ENCODE peak calls at places on chromosomes 6 and 20, in four cellular contexts. P is cardiac muscle cell, V is lung, G is HCT116. K is an unnamed sample. For H3K4me1, the result is how much of the 10 kb centered on the place peaks cover.

GRCh38 chr6:28206527-28207243 is 18.4 kb upstream of the ZSCAN9 start:
- DNase-seq in P (no peak), G (no peak), V (no peak), K (no peak)

GRCh38 chr6:155078331-155078745 is 83.2 kb downstream of the TIAM2 start:
- DNase-seq in G (no peak), V (no peak), P (peak), K (peak)

GRCh38 chr6:143575440-143575839 is 63.9 kb upstream of the FUCA2 start:
- DNase-seq in P (peak), V (peak), G (peak), K (peak)

GRCh38 chr6:43076093-43076927 is at the start of gene PTK7:
- DNase-seq in P (peak), G (no peak), V (peak), K (peak)

GRCh38 chr6:37554480-37554819 is 54.8 kb upstream of the CCDC167 start:
- DNase-seq in V (no peak), G (peak), P (no peak), K (no peak)

GRCh38 chr6:136754820-136755219 is 37.5 kb downstream of the MAP3K5 start:
- DNase-seq in V (no peak), G (no peak), P (no peak), K (no peak)

GRCh38 chr20:60254901-60255411 is 296.7 kb downstream of the CDH26 start:
- DNase-seq in V (no peak), P (no peak), G (no peak), K (no peak)

GRCh38 chr6:35089935-35090505 is 51.1 kb downstream of the TCP11 start:
- DNase-seq in V (no peak), G (no peak), P (no peak), K (no peak)

GRCh38 chr6:3390698-3391097 is 66.2 kb downstream of the SLC22A23 start:
- DNase-seq in G (peak), P (no peak), V (peak), K (no peak)

GRCh38 chr6:167150815-167151557 is 6.8 kb downstream of the GPR31 start:
- DNase-seq in V (no peak), G (no peak), P (no peak), K (no peak)

DNA sequence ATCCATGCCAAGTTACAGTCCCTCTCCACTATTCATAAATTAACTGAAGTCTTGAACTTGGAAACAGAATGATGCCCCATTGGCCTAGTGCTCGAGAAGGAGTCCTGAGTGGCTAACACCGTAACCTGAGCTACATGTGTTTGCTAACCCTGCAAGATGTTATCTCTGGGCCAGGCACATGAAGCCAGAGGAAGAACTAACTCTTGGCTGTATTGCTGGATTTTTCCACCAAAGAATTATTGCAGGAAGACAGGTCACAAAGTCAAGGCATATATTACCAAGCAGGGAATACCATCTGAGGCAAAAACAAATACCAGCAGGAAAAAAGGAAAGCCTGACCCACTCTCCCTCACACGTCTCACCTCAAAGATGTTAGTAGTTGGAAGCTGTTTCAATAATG is 148.9 kb upstream of the PHACTR1 start:
- DNase-seq in V (no peak), P (no peak), G (no peak), K (no peak)
- TF ChIP-seq CTCF in V (no peak), P (no peak), G (no peak), K (no peak)

GRCh38 chr6:10531513-10531912 is 10.4 kb downstream of the GCNT2 start:
- DNase-seq in V (no peak), P (no peak), G (no peak), K (no peak)

GRCh38 chr6:10535198-10535597 is 14.0 kb downstream of the GCNT2 start:
- DNase-seq in V (no peak), P (no peak), G (no peak), K (no peak)

GRCh38 chr6:10531942-10532341 is 10.8 kb downstream of the GCNT2 start:
- DNase-seq in P (no peak), G (no peak), V (no peak), K (no peak)

GRCh38 chr6:10534418-10534760 is 13.2 kb downstream of the GCNT2 start:
- DNase-seq in P (no peak), V (no peak), G (no peak), K (no peak)

GRCh38 chr6:10532392-10532791 is 11.2 kb downstream of the GCNT2 start:
- DNase-seq in V (no peak), P (no peak), G (no peak), K (no peak)
- H3K4me1 ChIP-seq in V (under half), P (under half), G (under half), K (under half)

DNA sequence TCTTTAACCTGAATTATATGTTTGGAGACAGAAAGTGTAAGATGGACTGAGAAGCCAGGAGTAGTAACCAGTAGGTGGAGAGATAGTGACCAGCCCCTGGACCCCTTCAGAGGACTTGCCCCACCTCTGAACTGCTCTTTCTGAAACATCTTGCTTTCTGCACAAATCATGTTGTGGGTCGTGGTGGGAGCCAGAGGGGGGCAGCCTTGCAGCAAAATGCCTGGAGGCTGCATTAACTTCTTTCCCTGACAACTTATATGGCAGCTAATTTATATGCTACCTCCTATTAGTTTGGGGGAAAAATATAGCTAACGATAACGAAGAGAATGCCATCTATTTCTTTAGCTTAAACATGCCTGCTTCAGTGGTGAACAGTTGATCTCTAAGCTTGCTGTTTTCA is 859.8 kb downstream of the MAFB start:
- DNase-seq in G (no peak), V (no peak), P (peak), K (no peak)
- TF ChIP-seq CTCF in G (no peak), V (no peak), P (peak), K (no peak)

GRCh38 chr6:16729183-16729696 is 32.0 kb downstream of the ATXN1 start:
- DNase-seq in P (no peak), G (no peak), V (no peak), K (no peak)

GRCh38 chr6:16733085-16733484 is 28.2 kb downstream of the ATXN1 start:
- DNase-seq in V (peak), P (no peak), G (no peak), K (no peak)

GRCh38 chr6:16729744-16730143 is 31.5 kb downstream of the ATXN1 start:
- DNase-seq in P (no peak), V (no peak), G (no peak), K (no peak)

GRCh38 chr6:16730720-16731502 is 30.3 kb downstream of the ATXN1 start:
- DNase-seq in G (no peak), P (peak), V (no peak), K (no peak)

DNA sequence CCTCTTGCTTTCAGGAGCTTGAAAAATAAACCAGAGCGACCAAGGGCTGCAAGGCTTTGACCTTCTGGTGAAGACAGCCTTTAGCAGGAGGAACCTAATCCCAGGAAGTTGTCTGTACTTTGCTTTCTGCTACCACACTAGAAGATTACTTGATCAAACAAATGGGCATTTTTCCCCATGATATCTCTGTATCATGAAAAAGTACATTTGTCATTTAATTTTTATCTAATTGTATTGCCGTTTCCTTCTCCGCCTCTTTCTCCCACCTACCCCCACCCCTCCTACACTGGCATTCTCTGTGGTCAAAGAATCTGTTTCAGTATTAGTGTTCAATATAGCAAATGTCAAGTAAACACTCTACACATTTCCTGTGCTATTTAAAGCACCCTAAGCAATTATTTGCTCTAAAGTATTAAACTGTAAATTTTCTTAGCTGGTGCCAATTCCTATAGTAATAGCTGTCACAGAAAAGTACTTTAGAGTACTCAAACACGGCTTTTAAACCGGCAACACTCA is 29.7 kb downstream of the ATXN1 start:
- DNase-seq in G (no peak), P (no peak), V (no peak), K (no peak)
- H3K4me1 ChIP-seq in G (under half), P (under half), V (under half), K (under half)

GRCh38 chr6:107656381-107656780 is 166.5 kb downstream of the SOBP start:
- DNase-seq in P (no peak), V (no peak), G (no peak), K (no peak)

GRCh38 chr6:107656883-107657282 is 167.0 kb downstream of the SOBP start:
- DNase-seq in P (peak), G (no peak), V (no peak), K (no peak)

GRCh38 chr6:107657373-107657754 is 166.7 kb downstream of the SCML4 start:
- DNase-seq in G (no peak), P (no peak), V (no peak), K (no peak)

GRCh38 chr6:107658920-107659879 is 164.9 kb downstream of the SCML4 start:
- DNase-seq in G (no peak), V (no peak), P (no peak), K (no peak)

DNA sequence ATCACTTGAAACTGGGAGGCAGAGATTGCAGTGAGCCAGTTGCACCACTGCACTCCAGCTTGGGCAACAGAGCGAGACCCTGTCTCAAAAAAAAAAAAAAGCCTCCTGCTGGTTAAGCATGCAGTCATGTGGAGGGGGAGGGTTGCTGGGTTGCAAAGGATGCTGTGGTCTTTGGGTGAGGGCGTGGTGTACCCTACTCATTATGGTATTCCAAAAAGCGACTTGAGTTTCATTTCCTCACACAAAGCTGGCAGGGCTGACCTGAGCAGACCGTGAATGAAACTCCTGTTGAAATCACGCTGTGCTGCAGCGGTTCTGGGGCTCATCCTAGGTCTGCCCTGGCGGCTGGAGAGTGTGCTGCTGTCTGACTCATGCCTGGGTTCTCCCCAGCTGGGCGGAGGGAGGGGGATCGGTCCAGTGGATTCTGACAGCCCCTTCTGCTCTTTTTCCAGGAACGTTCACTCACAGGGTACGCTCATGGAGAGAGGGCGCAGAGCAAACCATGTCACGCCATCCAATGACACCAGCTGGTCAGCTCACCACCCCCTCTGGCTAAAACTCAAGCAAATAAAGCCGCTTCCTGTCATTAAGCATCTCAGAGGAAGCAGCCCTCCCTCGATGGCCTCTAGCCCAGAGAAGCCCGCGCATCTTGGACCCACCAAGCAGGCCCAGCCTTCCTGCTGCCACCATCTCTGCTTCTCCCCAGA is 166.2 kb downstream of the SCML4 start:
- DNase-seq in G (no peak), P (no peak), V (peak), K (no peak)
- TF ChIP-seq CTCF in G (no peak), P (peak), V (no peak), K (no peak)